ENCODE peak calls at places on chromosomes 5 and 9, in nine cellular contexts. One of them, this sample, is unnamed.

GRCh38 chr5:59279979-59280378 is 613.5 kb downstream of the PDE4D start:
- DNase-seq in smooth muscle cell of the brain vasculature: no peak
- DNase-seq in heart left ventricle: no peak
- DNase-seq in EL: no peak
- DNase-seq in Ammon's horn: no peak
- DNase-seq in esophagus squamous epithelium: no peak
- DNase-seq in NCI-H774: no peak
- DNase-seq in GM23338: no peak
- DNase-seq in stimulated activated CD4-positive, alpha-beta T cell treated with anti-CD3 and anti-CD28 coated beads, Interleukin-15, amount 100 ng/mL, for 24 hours: no peak
- DNase-seq in this sample: peak; percentile 12

GRCh38 chr5:150329881-150330876 is 27.3 kb upstream of the TCOF1 start:
- DNase-seq in NCI-H774: no peak
- DNase-seq in esophagus squamous epithelium: no peak
- DNase-seq in Ammon's horn: no peak
- DNase-seq in EL: no peak
- DNase-seq in heart left ventricle: no peak
- DNase-seq in stimulated activated CD4-positive, alpha-beta T cell treated with anti-CD3 and anti-CD28 coated beads, Interleukin-15, amount 100 ng/mL, for 24 hours: no peak
- DNase-seq in GM23338: no peak
- DNase-seq in smooth muscle cell of the brain vasculature: no peak
- DNase-seq in this sample: no peak

GRCh38 chr5:134595458-134595838 is 37.2 kb downstream of the SAR1B start:
- DNase-seq in stimulated activated CD4-positive, alpha-beta T cell treated with anti-CD3 and anti-CD28 coated beads, Interleukin-15, amount 100 ng/mL, for 24 hours: no peak
- DNase-seq in NCI-H774: no peak
- DNase-seq in smooth muscle cell of the brain vasculature: no peak
- DNase-seq in Ammon's horn: no peak
- DNase-seq in heart left ventricle: no peak
- DNase-seq in EL: no peak
- DNase-seq in GM23338: no peak
- DNase-seq in esophagus squamous epithelium: no peak
- DNase-seq in this sample: no peak

GRCh38 chr9:124180557-124180956 is 77.2 kb upstream of the NEK6 start:
- DNase-seq in stimulated activated CD4-positive, alpha-beta T cell treated with anti-CD3 and anti-CD28 coated beads, Interleukin-15, amount 100 ng/mL, for 24 hours: no peak
- DNase-seq in esophagus squamous epithelium: no peak
- DNase-seq in smooth muscle cell of the brain vasculature: no peak
- DNase-seq in Ammon's horn: peak; percentile 81
- DNase-seq in heart left ventricle: peak; percentile 55
- DNase-seq in NCI-H774: peak; percentile 43
- DNase-seq in EL: peak; percentile 41
- DNase-seq in GM23338: no peak
- DNase-seq in this sample: no peak

GRCh38 chr5:109829331-109829730 is 139.6 kb downstream of the MAN2A1 start:
- DNase-seq in Ammon's horn: no peak
- DNase-seq in GM23338: no peak
- DNase-seq in EL: no peak
- DNase-seq in smooth muscle cell of the brain vasculature: peak; percentile 31
- DNase-seq in stimulated activated CD4-positive, alpha-beta T cell treated with anti-CD3 and anti-CD28 coated beads, Interleukin-15, amount 100 ng/mL, for 24 hours: no peak
- DNase-seq in NCI-H774: no peak
- DNase-seq in heart left ventricle: no peak
- DNase-seq in esophagus squamous epithelium: no peak
- DNase-seq in this sample: no peak

GRCh38 chr5:82164957-82165698 is 113.0 kb downstream of the RPS23 start:
- DNase-seq in GM23338: peak; percentile 53
- DNase-seq in esophagus squamous epithelium: no peak
- DNase-seq in EL: peak; percentile 67
- DNase-seq in heart left ventricle: no peak
- DNase-seq in NCI-H774: no peak
- DNase-seq in smooth muscle cell of the brain vasculature: no peak
- DNase-seq in Ammon's horn: peak; percentile 32
- DNase-seq in stimulated activated CD4-positive, alpha-beta T cell treated with anti-CD3 and anti-CD28 coated beads, Interleukin-15, amount 100 ng/mL, for 24 hours: no peak
- DNase-seq in this sample: no peak

GRCh38 chr9:96071245-96072124 is 196.0 kb downstream of the ERCC6L2 start:
- DNase-seq in esophagus squamous epithelium: no peak
- DNase-seq in smooth muscle cell of the brain vasculature: no peak
- DNase-seq in Ammon's horn: peak; percentile 44
- DNase-seq in EL: peak; percentile 34
- DNase-seq in GM23338: peak; percentile 71
- DNase-seq in heart left ventricle: no peak
- DNase-seq in NCI-H774: no peak
- DNase-seq in stimulated activated CD4-positive, alpha-beta T cell treated with anti-CD3 and anti-CD28 coated beads, Interleukin-15, amount 100 ng/mL, for 24 hours: peak; percentile 35
- DNase-seq in this sample: peak; percentile 39

GRCh38 chr5:172361566-172362238 is 78.1 kb upstream of the UBTD2 start:
- DNase-seq in GM23338: no peak
- DNase-seq in EL: peak; percentile 100
- DNase-seq in esophagus squamous epithelium: no peak
- DNase-seq in stimulated activated CD4-positive, alpha-beta T cell treated with anti-CD3 and anti-CD28 coated beads, Interleukin-15, amount 100 ng/mL, for 24 hours: peak; percentile 7
- DNase-seq in heart left ventricle: no peak
- DNase-seq in NCI-H774: no peak
- DNase-seq in smooth muscle cell of the brain vasculature: no peak
- DNase-seq in Ammon's horn: no peak
- DNase-seq in this sample: peak; percentile 97

GRCh38 chr9:81635526-81636279 is 53.6 kb downstream of the TLE1 start:
- DNase-seq in EL: peak; percentile 77
- DNase-seq in esophagus squamous epithelium: no peak
- DNase-seq in heart left ventricle: no peak
- DNase-seq in NCI-H774: no peak
- DNase-seq in stimulated activated CD4-positive, alpha-beta T cell treated with anti-CD3 and anti-CD28 coated beads, Interleukin-15, amount 100 ng/mL, for 24 hours: no peak
- DNase-seq in Ammon's horn: no peak
- DNase-seq in smooth muscle cell of the brain vasculature: no peak
- DNase-seq in GM23338: no peak
- DNase-seq in this sample: peak; percentile 23

GRCh38 chr5:151718168-151718567 is 31.5 kb upstream of the SPARC start:
- DNase-seq in stimulated activated CD4-positive, alpha-beta T cell treated with anti-CD3 and anti-CD28 coated beads, Interleukin-15, amount 100 ng/mL, for 24 hours: no peak
- DNase-seq in Ammon's horn: no peak
- DNase-seq in heart left ventricle: no peak
- DNase-seq in EL: peak; percentile 52
- DNase-seq in NCI-H774: no peak
- DNase-seq in esophagus squamous epithelium: no peak
- DNase-seq in smooth muscle cell of the brain vasculature: no peak
- DNase-seq in GM23338: no peak
- DNase-seq in this sample: no peak

GRCh38 chr9:91992636-91993035 is 42.6 kb upstream of the ROR2 start:
- DNase-seq in smooth muscle cell of the brain vasculature: peak; percentile 43
- DNase-seq in stimulated activated CD4-positive, alpha-beta T cell treated with anti-CD3 and anti-CD28 coated beads, Interleukin-15, amount 100 ng/mL, for 24 hours: no peak
- DNase-seq in GM23338: no peak
- DNase-seq in esophagus squamous epithelium: no peak
- DNase-seq in Ammon's horn: no peak
- DNase-seq in EL: peak; percentile 83
- DNase-seq in heart left ventricle: no peak
- DNase-seq in NCI-H774: no peak
- DNase-seq in this sample: no peak

GRCh38 chr5:142432369-142432863 is 107.6 kb upstream of the SPRY4 start:
- DNase-seq in GM23338: no peak
- DNase-seq in NCI-H774: no peak
- DNase-seq in Ammon's horn: no peak
- DNase-seq in smooth muscle cell of the brain vasculature: no peak
- DNase-seq in stimulated activated CD4-positive, alpha-beta T cell treated with anti-CD3 and anti-CD28 coated beads, Interleukin-15, amount 100 ng/mL, for 24 hours: peak; percentile 41
- DNase-seq in esophagus squamous epithelium: no peak
- DNase-seq in heart left ventricle: no peak
- DNase-seq in EL: no peak
- DNase-seq in this sample: no peak

GRCh38 chr5:61625682-61626620 is 293.9 kb downstream of the ZSWIM6 start:
- DNase-seq in stimulated activated CD4-positive, alpha-beta T cell treated with anti-CD3 and anti-CD28 coated beads, Interleukin-15, amount 100 ng/mL, for 24 hours: peak; percentile 64
- DNase-seq in Ammon's horn: peak; percentile 85
- DNase-seq in esophagus squamous epithelium: no peak
- DNase-seq in EL: peak; percentile 72
- DNase-seq in GM23338: peak; percentile 81
- DNase-seq in smooth muscle cell of the brain vasculature: no peak
- DNase-seq in NCI-H774: peak; percentile 65
- DNase-seq in heart left ventricle: peak; percentile 91
- DNase-seq in this sample: peak; percentile 68

GRCh38 chr9:124708633-124709032 is 62.5 kb downstream of the NR6A1 start:
- DNase-seq in Ammon's horn: no peak
- DNase-seq in esophagus squamous epithelium: no peak
- DNase-seq in heart left ventricle: no peak
- DNase-seq in smooth muscle cell of the brain vasculature: no peak
- DNase-seq in stimulated activated CD4-positive, alpha-beta T cell treated with anti-CD3 and anti-CD28 coated beads, Interleukin-15, amount 100 ng/mL, for 24 hours: no peak
- DNase-seq in NCI-H774: no peak
- DNase-seq in EL: peak; percentile 96
- DNase-seq in GM23338: no peak
- DNase-seq in this sample: peak; percentile 63

GRCh38 chr9:15824310-15824709 is 271.5 kb downstream of the CCDC171 start:
- DNase-seq in stimulated activated CD4-positive, alpha-beta T cell treated with anti-CD3 and anti-CD28 coated beads, Interleukin-15, amount 100 ng/mL, for 24 hours: no peak
- DNase-seq in esophagus squamous epithelium: no peak
- DNase-seq in NCI-H774: no peak
- DNase-seq in heart left ventricle: no peak
- DNase-seq in EL: peak; percentile 53
- DNase-seq in smooth muscle cell of the brain vasculature: peak; percentile 35
- DNase-seq in GM23338: peak; percentile 63
- DNase-seq in Ammon's horn: no peak
- DNase-seq in this sample: peak; percentile 8

GRCh38 chr5:142654578-142655042 is 31.3 kb downstream of the FGF1 start:
- DNase-seq in EL: no peak
- DNase-seq in smooth muscle cell of the brain vasculature: no peak
- DNase-seq in NCI-H774: no peak
- DNase-seq in stimulated activated CD4-positive, alpha-beta T cell treated with anti-CD3 and anti-CD28 coated beads, Interleukin-15, amount 100 ng/mL, for 24 hours: no peak
- DNase-seq in Ammon's horn: no peak
- DNase-seq in heart left ventricle: no peak
- DNase-seq in esophagus squamous epithelium: no peak
- DNase-seq in GM23338: peak; percentile 47
- DNase-seq in this sample: no peak

GRCh38 chr9:109448223-109448622 is 49.9 kb downstream of the PTPN3 start:
- DNase-seq in heart left ventricle: no peak
- DNase-seq in Ammon's horn: no peak
- DNase-seq in smooth muscle cell of the brain vasculature: no peak
- DNase-seq in stimulated activated CD4-positive, alpha-beta T cell treated with anti-CD3 and anti-CD28 coated beads, Interleukin-15, amount 100 ng/mL, for 24 hours: no peak
- DNase-seq in esophagus squamous epithelium: no peak
- DNase-seq in EL: peak; percentile 58
- DNase-seq in GM23338: no peak
- DNase-seq in NCI-H774: no peak
- DNase-seq in this sample: peak; percentile 64

GRCh38 chr9:123309611-123310010 is 41.2 kb upstream of the STRBP start:
- DNase-seq in GM23338: no peak
- DNase-seq in smooth muscle cell of the brain vasculature: no peak
- DNase-seq in heart left ventricle: no peak
- DNase-seq in esophagus squamous epithelium: no peak
- DNase-seq in Ammon's horn: no peak
- DNase-seq in EL: no peak
- DNase-seq in NCI-H774: no peak
- DNase-seq in stimulated activated CD4-positive, alpha-beta T cell treated with anti-CD3 and anti-CD28 coated beads, Interleukin-15, amount 100 ng/mL, for 24 hours: no peak
- DNase-seq in this sample: no peak

GRCh38 chr9:123637940-123638634 is 282.1 kb downstream of the CRB2 start:
- DNase-seq in Ammon's horn: no peak
- DNase-seq in GM23338: no peak
- DNase-seq in EL: no peak
- DNase-seq in stimulated activated CD4-positive, alpha-beta T cell treated with anti-CD3 and anti-CD28 coated beads, Interleukin-15, amount 100 ng/mL, for 24 hours: no peak
- DNase-seq in esophagus squamous epithelium: no peak
- DNase-seq in heart left ventricle: no peak
- DNase-seq in smooth muscle cell of the brain vasculature: peak; percentile 4
- DNase-seq in NCI-H774: no peak
- DNase-seq in this sample: peak; percentile 40

GRCh38 chr9:124164800-124165199 is 92.9 kb upstream of the NEK6 start:
- DNase-seq in heart left ventricle: peak; percentile 44
- DNase-seq in smooth muscle cell of the brain vasculature: no peak
- DNase-seq in Ammon's horn: peak; percentile 63
- DNase-seq in stimulated activated CD4-positive, alpha-beta T cell treated with anti-CD3 and anti-CD28 coated beads, Interleukin-15, amount 100 ng/mL, for 24 hours: no peak
- DNase-seq in GM23338: no peak
- DNase-seq in EL: no peak
- DNase-seq in NCI-H774: no peak
- DNase-seq in esophagus squamous epithelium: no peak
- DNase-seq in this sample: no peak

GRCh38 chr5:38596997-38597396 is 40.6 kb upstream of the LIFR start:
- DNase-seq in stimulated activated CD4-positive, alpha-beta T cell treated with anti-CD3 and anti-CD28 coated beads, Interleukin-15, amount 100 ng/mL, for 24 hours: no peak
- DNase-seq in esophagus squamous epithelium: no peak
- DNase-seq in Ammon's horn: no peak
- DNase-seq in GM23338: no peak
- DNase-seq in EL: no peak
- DNase-seq in heart left ventricle: no peak
- DNase-seq in NCI-H774: no peak
- DNase-seq in smooth muscle cell of the brain vasculature: no peak
- DNase-seq in this sample: no peak